ENCODE peak calls at places on chromosomes 4 and X, in five cellular contexts. X is germinal center, V is BJ, R is cardiac fibroblast, A is cortex of kidney. Y is an unnamed sample.

GRCh38 chr4:84804126-84804525 is 162.4 kb downstream of the WDFY3 start:
- DNase-seq in V (no peak), R (peak), A (no peak), X (no peak), Y (no peak)

GRCh38 chrX:136162827-136163427 is 15.6 kb downstream of the FHL1 start:
- DNase-seq in X (peak), A (no peak), R (peak), V (no peak), Y (peak)

GRCh38 chr4:182240161-182241130 is 2.8 kb upstream of the TENM3 start:
- DNase-seq in X (no peak), A (no peak), R (peak), V (peak), Y (no peak)

GRCh38 chrX:126395909-126396308 is 156.7 kb downstream of the DCAF12L1 start:
- DNase-seq in A (no peak), V (no peak), R (no peak), X (no peak), Y (no peak)

GRCh38 chrX:11420851-11421250 is 127.6 kb downstream of the AMELX start:
- DNase-seq in A (no peak), R (no peak), V (no peak), X (no peak), Y (no peak)

GRCh38 chrX:108070891-108071290 is 20.5 kb downstream of the PSMD10 start:
- DNase-seq in V (no peak), X (no peak), R (peak), A (no peak), Y (no peak)

GRCh38 chr4:165293927-165294649 is 33.4 kb upstream of the MSMO1 start:
- DNase-seq in R (no peak), V (no peak), X (peak), A (no peak), Y (no peak)

GRCh38 chr4:94357624-94358023 is 15.0 kb upstream of the HPGDS start:
- DNase-seq in A (no peak), X (no peak), V (no peak), R (peak), Y (no peak)

GRCh38 chr4:79498282-79498681 is 90.3 kb upstream of the GK2 start:
- DNase-seq in V (no peak), A (no peak), R (peak), X (no peak), Y (no peak)

GRCh38 chr4:156941940-156942548 is 29.6 kb downstream of the PDGFC start:
- DNase-seq in V (no peak), A (no peak), R (peak), X (no peak), Y (peak)

GRCh38 chrX:10634681-10635161 is 14.3 kb upstream of the MID1 start:
- DNase-seq in V (no peak), X (no peak), A (no peak), R (peak), Y (no peak)

GRCh38 chr4:175536852-175537453 is 275.1 kb downstream of the GPM6A start:
- DNase-seq in R (peak), V (no peak), X (peak), A (no peak), Y (no peak)

GRCh38 chr4:84937381-84937977 is 29.0 kb downstream of the WDFY3 start:
- DNase-seq in V (no peak), R (peak), X (no peak), A (no peak), Y (no peak)